ENCODE peak calls at places on chromosomes 6 and 20, in five cellular contexts. O is K562, W is HepG2, X is GM12878, H is SK-N-SH. V is an unnamed sample.
A peak's percentile ranks its signal among the peaks of the same experiment; 100 is the strongest.

GRCh38 chr20:37640600-37641561 is 52.9 kb upstream of the CTNNBL1 start:
- DNase-seq in O (no peak), W (no peak), X (no peak), H (peak; percentile 63), V (no peak)

GRCh38 chr6:138752017-138752416 is 21.6 kb upstream of the CCDC28A start:
- DNase-seq in O (no peak), W (no peak), X (no peak), H (no peak), V (no peak)

GRCh38 chr6:168372871-168373270 is 53.3 kb upstream of the DACT2 start:
- DNase-seq in O (no peak), W (no peak), X (no peak), H (no peak), V (no peak)

GRCh38 chr20:45341579-45341938 is 6.7 kb downstream of the SDC4 start:
- DNase-seq in O (no peak), W (no peak), X (no peak), H (no peak), V (no peak)

GRCh38 chr6:90350689-90351554 is 54.3 kb upstream of the BACH2 start:
- DNase-seq in O (no peak), W (no peak), X (no peak), H (no peak), V (no peak)

GRCh38 chr6:143110572-143110971 is 49.9 kb downstream of the AIG1 start:
- DNase-seq in O (no peak), W (no peak), X (no peak), H (no peak), V (no peak)

GRCh38 chr6:112931835-112932234 is 584.7 kb downstream of the RFPL4B start:
- DNase-seq in O (no peak), W (no peak), X (no peak), H (no peak), V (no peak)

GRCh38 chr6:143967861-143968498 is 40.1 kb downstream of the PLAGL1 start:
- DNase-seq in O (no peak), W (no peak), X (no peak), H (no peak), V (no peak)

DNA sequence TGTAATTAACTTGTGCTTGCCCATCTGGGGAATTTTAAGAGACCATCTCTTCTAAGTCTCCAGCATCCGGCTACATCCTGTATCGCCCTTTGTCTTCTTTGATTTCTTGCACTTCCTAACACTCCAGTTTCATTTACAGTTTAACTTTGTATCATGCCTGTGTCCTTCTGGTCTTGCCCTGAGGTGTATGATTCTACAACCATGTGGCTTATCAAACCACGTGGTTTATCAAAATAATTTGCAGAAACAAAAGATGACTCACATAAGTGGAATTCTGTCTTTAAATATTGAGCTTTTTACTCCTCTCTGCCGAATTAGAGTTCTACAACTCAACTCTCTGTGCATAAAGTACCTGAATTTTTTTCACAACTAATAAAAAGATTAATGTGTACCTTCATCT is 580.7 kb downstream of the KIF16B start:
- DNase-seq in O (no peak), W (no peak), X (no peak), H (no peak), V (no peak)
- TF ChIP-seq FOXM1 in O (no peak), W (no peak), X (no peak), H (no peak), V (no peak)

GRCh38 chr20:63625771-63626423 is 1.0 kb downstream of the GMEB2 start:
- DNase-seq in O (peak; percentile 51), W (peak; percentile 57), X (no peak), H (peak; percentile 67), V (no peak)
- TF ChIP-seq FOXM1 in O (no peak), W (no peak), X (peak; percentile 84), H (no peak), V (no peak)

DNA sequence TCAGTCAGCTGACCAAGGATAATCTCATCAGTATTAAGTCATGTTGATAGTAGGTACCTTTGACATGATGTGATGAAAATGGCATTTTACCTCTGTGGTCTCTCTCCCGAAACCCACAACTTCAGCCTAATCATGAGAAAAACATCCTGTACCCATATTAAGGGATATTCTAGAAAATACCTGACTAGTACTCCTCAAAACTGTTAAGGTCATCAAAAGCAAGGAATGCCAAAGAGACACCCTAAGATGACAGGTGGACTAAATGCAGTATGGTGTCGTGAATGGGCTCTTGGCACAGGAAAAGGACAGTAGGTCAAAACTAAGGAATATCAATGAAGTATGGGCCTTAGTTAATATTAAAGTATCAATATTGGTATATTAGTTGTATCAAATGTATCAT is 221.4 kb downstream of the PLCB1 start:
- DNase-seq in O (no peak), W (no peak), X (no peak), H (no peak), V (no peak)
- TF ChIP-seq FOXM1 in O (no peak), W (no peak), X (no peak), H (no peak), V (no peak)

DNA sequence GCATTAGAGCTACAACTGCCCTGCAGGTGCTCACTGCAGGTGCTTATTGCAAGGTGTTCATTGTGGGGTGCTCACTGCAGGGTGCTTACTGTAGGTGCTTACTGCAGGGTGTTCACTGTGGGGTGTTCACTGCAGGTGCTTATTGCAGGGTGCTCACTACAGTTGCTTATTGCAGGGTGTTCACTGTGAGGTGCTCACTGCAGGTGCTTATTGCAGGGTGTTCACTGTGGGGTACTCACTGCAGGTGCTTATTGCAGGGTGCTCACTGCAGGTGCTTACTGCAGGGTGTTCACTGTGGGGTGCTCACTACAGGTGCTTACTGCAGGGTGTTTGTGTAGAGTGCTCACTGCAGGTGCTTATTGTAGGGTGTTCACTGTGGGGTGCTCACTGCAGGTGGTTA is 20.8 kb downstream of the APMAP start:
- DNase-seq in O (no peak), W (no peak), X (no peak), H (no peak), V (no peak)
- TF ChIP-seq FOXM1 in O (no peak), W (no peak), X (no peak), H (no peak), V (no peak)

GRCh38 chr20:59159091-59159821 is 4.4 kb upstream of the ZNF831 start:
- DNase-seq in O (no peak), W (no peak), X (no peak), H (no peak), V (no peak)
- TF ChIP-seq FOXM1 in O (no peak), W (no peak), X (no peak), H (no peak), V (no peak)

GRCh38 chr20:51960004-51960403 is 157.7 kb upstream of the SALL4 start:
- DNase-seq in O (no peak), W (no peak), X (no peak), H (no peak), V (no peak)
- TF ChIP-seq FOXM1 in O (no peak), W (no peak), X (no peak), H (no peak), V (no peak)